ENCODE peak calls at places on chromosomes 3 and 15, in five cellular contexts. J, G, Q, F and W are unnamed samples.

GRCh38 chr15:88681610-88682221 is 42.9 kb downstream of the ISG20 start:
- DNase-seq in G (peak), J (no peak), F (no peak), Q (no peak), W (no peak)

GRCh38 chr3:93843981-93844380 is 129.7 kb downstream of the PROS1 start:
- DNase-seq in J (no peak), Q (no peak), F (peak), G (no peak), W (peak)

GRCh38 chr3:130894130-130894872 is 417 bp downstream of the ATP2C1 start:
- DNase-seq in G (peak), F (peak), J (no peak), Q (peak), W (no peak)

GRCh38 chr3:193869221-193870201 is 266.4 kb upstream of the HES1 start:
- DNase-seq in J (peak), G (no peak), F (peak), Q (no peak), W (peak)

GRCh38 chr3:46930945-46931403 is 45.6 kb downstream of the CCDC12 start:
- DNase-seq in G (no peak), J (peak), F (no peak), Q (no peak), W (peak)

GRCh38 chr15:35120173-35120572 is 35.1 kb upstream of the NANOGP8 start:
- DNase-seq in F (no peak), G (no peak), J (no peak), Q (no peak), W (no peak)

GRCh38 chr15:79522656-79523055 is 90.5 kb downstream of the MINAR1 start:
- DNase-seq in Q (no peak), F (no peak), J (no peak), G (no peak), W (peak)

GRCh38 chr3:52128118-52128683 is 26.0 kb downstream of the POC1A start:
- DNase-seq in J (no peak), G (no peak), F (peak), Q (peak), W (peak)

GRCh38 chr3:152970851-152971250 is 135.9 kb downstream of the P2RY1 start:
- DNase-seq in J (no peak), Q (no peak), G (no peak), F (no peak), W (no peak)

GRCh38 chr3:14518432-14518802 is 21.7 kb downstream of the GRIP2 start:
- DNase-seq in G (no peak), Q (no peak), J (peak), F (no peak), W (no peak)

GRCh38 chr15:98667521-98668179 is 19.3 kb downstream of the IGF1R start:
- DNase-seq in F (no peak), Q (no peak), G (no peak), J (no peak), W (no peak)

GRCh38 chr3:155603302-155603701 is 141.6 kb downstream of the PLCH1 start:
- DNase-seq in Q (no peak), F (no peak), J (no peak), G (no peak), W (no peak)

GRCh38 chr3:12266038-12266437 is 22.8 kb upstream of the PPARG start:
- DNase-seq in F (no peak), Q (peak), G (no peak), J (no peak), W (no peak)

GRCh38 chr3:136954246-136954645 is 3.5 kb upstream of the IL20RB start:
- DNase-seq in Q (no peak), G (no peak), J (no peak), F (no peak), W (peak)

GRCh38 chr3:177351757-177352158 is 154.5 kb upstream of the TBL1XR1 start:
- DNase-seq in Q (no peak), F (no peak), G (no peak), J (no peak), W (no peak)

GRCh38 chr3:125067225-125067624 is 11.4 kb upstream of the HEG1 start:
- DNase-seq in J (no peak), F (no peak), G (no peak), Q (no peak), W (no peak)

GRCh38 chr3:145628211-145628610 is 532.8 kb downstream of the PLOD2 start:
- DNase-seq in Q (no peak), G (no peak), F (no peak), J (no peak), W (no peak)

GRCh38 chr15:51267714-51268105 is 70.7 kb downstream of the CYP19A1 start:
- DNase-seq in Q (no peak), G (peak), F (peak), J (no peak), W (no peak)

GRCh38 chr3:182182531-182182968 is 470.8 kb downstream of the SOX2 start:
- DNase-seq in G (no peak), J (no peak), Q (no peak), F (no peak), W (no peak)

GRCh38 chr15:38671675-38672141 is 107.1 kb upstream of the RASGRP1 start:
- DNase-seq in G (no peak), F (no peak), J (no peak), Q (no peak), W (peak)

GRCh38 chr15:35243758-35244157 is 158.7 kb upstream of the NANOGP8 start:
- DNase-seq in J (no peak), G (no peak), Q (no peak), F (no peak), W (no peak)